ENCODE peak calls at places on chromosomes 5 and 9, in nine cellular contexts. C, D, F, Y, P, E, O, H and N are unnamed samples.

GRCh38 chr5:33877483-33877882 is 14.3 kb downstream of the ADAMTS12 start:
- DNase-seq in C (no peak), D (no peak), F (no peak), Y (no peak), P (no peak), E (no peak), O (no peak), H (no peak), N (no peak)

GRCh38 chr9:37464426-37465248 is 613 bp downstream of the ZBTB5 start:
- DNase-seq in C (peak), D (peak), F (no peak), Y (peak), P (peak), E (no peak), O (peak), H (peak), N (peak)

GRCh38 chr5:148455055-148455675 is 71.4 kb downstream of the FBXO38 start:
- DNase-seq in C (no peak), D (peak), F (no peak), Y (no peak), P (no peak), E (no peak), O (no peak), H (no peak), N (no peak)

GRCh38 chr5:72623936-72624335 is 116.7 kb upstream of the ZNF366 start:
- DNase-seq in C (no peak), D (no peak), F (no peak), Y (no peak), P (no peak), E (no peak), O (no peak), H (no peak), N (no peak)

GRCh38 chr5:159240301-159240870 is 22.7 kb upstream of the UBLCP1 start:
- DNase-seq in C (no peak), D (peak), F (no peak), Y (no peak), P (no peak), E (no peak), O (no peak), H (peak), N (no peak)

GRCh38 chr9:70111042-70111602 is 67.5 kb downstream of the MAMDC2 start:
- DNase-seq in C (peak), D (peak), F (peak), Y (peak), P (peak), E (no peak), O (peak), H (peak), N (peak)

GRCh38 chr5:72363146-72363802 is 43.1 kb downstream of the PTCD2 start:
- DNase-seq in C (no peak), D (peak), F (peak), Y (no peak), P (no peak), E (no peak), O (no peak), H (peak), N (no peak)

GRCh38 chr9:17293685-17294084 is 158.8 kb downstream of the CNTLN start:
- DNase-seq in C (no peak), D (no peak), F (no peak), Y (no peak), P (no peak), E (no peak), O (no peak), H (no peak), N (no peak)

GRCh38 chr5:126449751-126450271 is 26.6 kb downstream of the GRAMD2B start:
- DNase-seq in C (no peak), D (peak), F (no peak), Y (peak), P (peak), E (no peak), O (peak), H (peak), N (no peak)

GRCh38 chr9:124813496-124814177 is 36.7 kb downstream of the OLFML2A start:
- DNase-seq in C (no peak), D (peak), F (no peak), Y (no peak), P (no peak), E (no peak), O (no peak), H (no peak), N (no peak)

GRCh38 chr9:14597171-14597799 is 95.9 kb downstream of the ZDHHC21 start:
- DNase-seq in C (no peak), D (no peak), F (no peak), Y (no peak), P (no peak), E (no peak), O (no peak), H (no peak), N (no peak)

GRCh38 chr5:116572375-116573278 is 2.0 kb downstream of the SEMA6A start:
- DNase-seq in C (peak), D (no peak), F (no peak), Y (no peak), P (peak), E (peak), O (peak), H (no peak), N (no peak)

DNA sequence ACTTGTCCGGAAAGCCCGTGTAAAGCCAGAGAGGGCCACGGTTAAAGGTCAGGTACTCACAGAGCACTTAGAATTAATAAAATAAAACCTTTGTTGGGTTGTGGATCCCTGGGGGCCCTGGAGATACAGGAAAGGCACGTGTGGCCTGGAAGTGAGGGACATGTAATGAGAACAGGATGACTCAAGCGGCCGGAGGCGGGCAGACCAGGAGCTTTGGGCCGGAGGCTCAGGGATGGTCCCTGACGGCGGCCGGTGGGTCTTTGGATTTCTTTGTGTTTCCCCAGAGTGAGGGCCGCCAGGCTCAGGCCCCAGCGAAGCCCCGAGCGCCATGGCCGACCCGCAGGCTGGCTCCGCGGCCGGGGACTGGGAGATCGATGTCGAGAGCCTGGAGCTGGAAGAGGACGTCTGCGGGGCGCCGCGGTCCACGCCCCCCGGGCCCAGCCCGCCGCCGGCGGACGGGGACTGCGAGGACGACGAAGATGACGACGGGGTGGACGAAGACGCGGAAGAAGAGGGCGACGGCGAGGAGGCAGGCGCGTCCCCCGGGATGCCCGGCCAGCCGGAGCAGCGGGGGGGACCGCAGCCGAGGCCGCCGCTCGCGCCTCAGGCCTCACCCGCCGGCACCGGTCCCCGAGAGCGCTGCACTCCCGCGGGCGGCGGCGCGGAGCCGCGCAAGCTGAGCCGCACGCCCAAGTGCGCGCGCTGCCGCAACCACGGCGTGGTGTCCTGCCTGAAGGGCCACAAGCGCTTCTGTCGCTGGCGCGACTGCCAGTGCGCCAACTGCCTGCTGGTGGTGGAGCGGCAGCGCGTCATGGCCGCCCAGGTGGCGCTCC is 1.3 kb downstream of the DMRT2 start:
- DNase-seq in C (no peak), D (peak), F (peak), Y (no peak), P (no peak), E (peak), O (peak), H (no peak), N (no peak)
- TF ChIP-seq CTCF in C (no peak), D (peak), F (peak), Y (peak), P (no peak), E (peak), O (peak), H (no peak), N (no peak)

DNA sequence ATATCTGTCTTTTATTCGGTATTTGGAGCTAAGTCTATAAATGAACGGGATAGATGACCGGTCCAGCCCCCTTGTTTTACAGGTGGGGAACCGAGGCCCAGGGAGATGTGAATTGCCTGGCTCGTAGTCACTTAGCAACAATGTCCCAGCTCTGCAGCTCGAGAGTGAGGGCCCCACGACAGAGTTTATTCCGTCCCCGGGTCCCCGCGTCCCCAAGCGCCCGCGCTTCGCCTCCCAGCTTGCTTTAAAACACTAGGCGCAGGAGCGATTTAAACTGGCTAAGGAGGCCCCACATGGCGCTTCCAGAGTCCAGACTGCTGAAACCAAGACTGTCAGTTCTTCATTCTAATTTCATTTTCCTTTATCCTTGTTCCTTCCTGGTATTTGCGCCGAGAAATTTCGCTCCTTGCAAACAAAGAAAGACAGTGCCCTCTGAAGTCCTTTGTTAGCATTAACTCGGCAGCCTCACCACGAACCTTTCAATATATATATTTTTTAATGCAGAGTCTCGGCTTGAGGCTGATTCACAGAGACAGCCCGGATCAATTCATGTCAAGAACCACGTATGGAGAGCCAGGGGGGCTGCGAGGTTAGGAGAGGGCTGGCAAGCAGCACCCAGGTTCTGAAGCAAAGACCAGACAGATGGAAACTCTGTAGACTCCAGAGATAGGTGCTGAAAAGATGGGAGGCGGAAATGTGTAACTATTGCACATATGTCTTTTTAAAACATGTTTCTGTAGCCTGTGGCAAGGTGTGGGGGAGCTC is 1.4 kb upstream of the ENC1 start:
- DNase-seq in C (peak), D (peak), F (no peak), Y (peak), P (peak), E (no peak), O (peak), H (peak), N (peak)
- TF ChIP-seq CTCF in C (peak), D (peak), F (peak), Y (peak), P (peak), E (peak), O (peak), H (peak), N (peak)

DNA sequence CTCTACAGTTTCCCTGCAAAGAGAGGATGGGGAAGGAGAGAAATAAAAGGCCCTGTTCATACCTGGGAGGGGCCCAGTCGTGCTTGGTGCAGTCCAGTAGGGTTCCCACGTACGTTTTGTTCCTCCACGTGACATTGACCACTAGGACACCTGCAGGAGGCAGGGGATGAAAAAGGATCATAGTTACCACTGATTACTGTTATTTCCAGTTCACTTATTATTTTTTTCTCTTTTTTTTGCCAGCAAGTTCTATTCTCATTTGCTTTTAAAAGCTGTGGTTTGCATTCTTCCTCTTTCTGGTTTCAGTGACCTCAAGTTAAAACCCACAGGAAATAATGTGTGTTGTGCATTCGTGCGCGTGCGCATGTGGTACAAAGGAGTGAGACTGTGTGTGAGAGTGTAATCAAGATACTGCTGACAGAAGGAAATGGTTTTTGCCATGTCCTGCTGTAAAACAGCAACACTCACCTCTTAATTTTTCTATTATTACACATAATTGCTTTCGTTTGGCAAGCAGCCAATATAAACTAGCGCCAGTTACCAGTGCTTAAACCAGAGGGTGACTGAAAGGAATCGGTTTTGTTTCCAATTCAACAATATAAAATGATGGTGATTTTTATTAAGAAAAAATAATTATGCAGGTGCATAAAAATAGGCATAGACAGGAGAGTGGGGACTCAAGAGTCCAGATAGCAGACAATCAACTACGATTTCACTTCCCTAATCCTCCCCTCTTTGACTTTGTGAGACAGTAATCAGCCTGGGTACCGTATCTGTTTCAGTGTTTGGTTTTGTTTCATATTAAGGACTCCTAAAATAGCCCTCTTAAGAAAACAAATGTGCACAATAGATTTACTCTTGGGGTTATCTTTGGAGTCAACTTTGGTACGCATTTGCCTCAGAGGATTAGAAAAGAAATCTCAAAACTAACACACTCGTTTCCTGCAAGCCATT is 96.6 kb downstream of the ZNF608 start:
- DNase-seq in C (peak), D (peak), F (no peak), Y (peak), P (peak), E (no peak), O (peak), H (peak), N (peak)
- TF ChIP-seq CTCF in C (no peak), D (no peak), F (no peak), Y (no peak), P (no peak), E (no peak), O (no peak), H (no peak), N (no peak)

GRCh38 chr9:35814106-35814840 is 569 bp downstream of the HINT2 start:
- DNase-seq in C (peak), D (peak), F (peak), Y (peak), P (peak), E (no peak), O (peak), H (peak), N (peak)

GRCh38 chr9:35813434-35814105 is 1.3 kb downstream of the HINT2 start:
- DNase-seq in C (no peak), D (peak), F (peak), Y (no peak), P (no peak), E (no peak), O (no peak), H (peak), N (no peak)

GRCh38 chr9:35818341-35818740 is 3.5 kb upstream of the HINT2 start:
- DNase-seq in C (no peak), D (no peak), F (no peak), Y (no peak), P (no peak), E (no peak), O (no peak), H (no peak), N (no peak)

GRCh38 chr9:35814841-35815543 is at the start of gene HINT2:
- DNase-seq in C (peak), D (peak), F (peak), Y (peak), P (peak), E (peak), O (peak), H (peak), N (peak)

GRCh38 chr9:35816708-35817107 is 1.9 kb upstream of the HINT2 start:
- DNase-seq in C (no peak), D (no peak), F (peak), Y (no peak), P (no peak), E (no peak), O (no peak), H (peak), N (no peak)
- TF ChIP-seq CTCF in C (no peak), D (no peak), F (peak), Y (no peak), P (no peak), E (peak), O (no peak), H (no peak), N (no peak)

DNA sequence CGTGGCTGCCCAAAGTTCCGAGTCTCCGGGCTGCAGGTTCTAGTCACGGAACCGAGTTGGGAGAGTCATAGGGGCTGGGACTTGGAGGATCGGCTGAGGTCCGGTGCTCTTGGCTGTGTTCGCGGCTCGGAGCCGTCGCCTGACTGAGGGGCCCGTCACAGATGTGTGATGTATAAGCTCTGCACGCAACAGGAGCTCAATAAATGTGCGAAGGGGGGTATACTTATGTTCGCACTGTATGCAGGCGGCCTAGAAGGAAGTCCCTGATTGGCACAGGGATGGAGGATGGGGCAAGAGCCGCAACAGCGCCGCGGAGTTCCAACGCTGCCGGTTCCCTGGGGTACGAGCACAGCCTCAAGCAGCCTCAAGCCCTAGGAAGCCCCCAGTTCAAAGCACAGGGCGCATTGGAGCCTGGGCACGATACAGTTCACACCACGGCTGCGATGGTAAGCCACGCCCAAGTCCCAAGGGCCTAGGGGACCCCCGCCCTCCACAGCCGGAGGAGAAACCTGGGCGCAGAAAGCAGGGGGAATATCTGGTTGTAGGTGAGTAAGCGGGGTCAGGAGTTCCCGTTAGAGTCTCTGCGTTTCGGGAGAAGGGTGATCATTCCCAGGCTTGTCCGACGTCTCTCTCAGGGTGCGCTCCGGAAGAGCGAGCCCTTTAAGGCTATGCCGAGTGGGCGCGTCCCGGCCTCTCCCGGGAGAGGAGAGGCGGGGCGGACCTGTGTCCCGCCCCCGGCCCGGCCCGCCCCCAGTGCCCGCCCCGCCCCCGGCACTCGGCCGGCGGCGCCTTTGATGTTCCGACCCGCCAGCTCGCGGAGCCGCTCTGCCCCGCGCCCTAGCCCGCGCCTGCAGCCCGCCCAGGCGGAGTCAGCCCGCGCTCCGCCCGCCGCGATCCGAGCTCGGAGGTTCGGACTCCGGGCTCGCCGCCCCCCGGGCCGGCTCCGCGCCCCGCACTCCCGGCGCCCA is at the start of gene TCF7:
- DNase-seq in C (peak), D (peak), F (peak), Y (peak), P (peak), E (peak), O (peak), H (peak), N (peak)
- TF ChIP-seq CTCF in C (no peak), D (no peak), F (no peak), Y (no peak), P (no peak), E (no peak), O (no peak), H (no peak), N (no peak)

GRCh38 chr5:35939639-35940038 is 1.2 kb upstream of the CAPSL start:
- DNase-seq in C (no peak), D (no peak), F (no peak), Y (no peak), P (no peak), E (no peak), O (no peak), H (no peak), N (no peak)
- TF ChIP-seq CTCF in C (no peak), D (no peak), F (peak), Y (no peak), P (no peak), E (peak), O (peak), H (peak), N (no peak)

DNA sequence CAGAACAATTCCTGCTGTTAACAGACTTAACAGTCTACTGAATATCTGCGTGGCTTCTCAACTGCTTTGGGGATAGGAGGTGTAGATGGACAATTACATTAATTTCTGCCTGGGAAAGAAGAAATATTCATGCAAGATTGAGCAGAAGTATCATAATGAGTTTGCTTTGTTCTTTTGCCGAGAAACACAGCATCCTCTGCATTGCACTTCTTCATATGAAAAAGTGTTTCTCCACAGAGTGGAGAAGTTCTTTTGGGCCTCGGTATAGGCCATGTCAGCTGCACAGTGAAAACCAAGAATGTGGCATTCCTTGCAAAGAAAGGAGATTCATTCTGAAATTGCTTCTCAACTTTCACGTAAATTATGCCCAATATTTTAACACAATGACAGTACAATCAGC is 17.6 kb upstream of the SNX2 start:
- DNase-seq in C (no peak), D (no peak), F (no peak), Y (peak), P (no peak), E (no peak), O (no peak), H (no peak), N (no peak)
- TF ChIP-seq CTCF in C (no peak), D (no peak), F (no peak), Y (no peak), P (no peak), E (no peak), O (no peak), H (no peak), N (no peak)

GRCh38 chr9:2662496-2662895 is 40.9 kb downstream of the VLDLR start:
- DNase-seq in C (no peak), D (no peak), F (peak), Y (no peak), P (no peak), E (no peak), O (no peak), H (peak), N (no peak)
- TF ChIP-seq CTCF in C (no peak), D (peak), F (peak), Y (no peak), P (peak), E (peak), O (no peak), H (peak), N (no peak)

GRCh38 chr9:127562841-127563523 is 49.1 kb upstream of the STXBP1 start:
- DNase-seq in C (no peak), D (peak), F (no peak), Y (no peak), P (no peak), E (no peak), O (no peak), H (peak), N (no peak)
- TF ChIP-seq CTCF in C (no peak), D (peak), F (no peak), Y (no peak), P (no peak), E (no peak), O (no peak), H (no peak), N (no peak)